ENCODE peak calls at places on chromosomes 13 and 19, in nine cellular contexts. M, J, H, D, I, C, N, B and Y are unnamed samples.

GRCh38 chr13:32642858-32643257 is 56.6 kb downstream of the PDS5B start:
- DNase-seq in C (no peak), D (no peak), J (no peak), I (no peak), B (no peak), H (no peak), M (no peak), N (no peak), Y (no peak)

GRCh38 chr19:14954071-14954655 is 12.9 kb downstream of the OR7C2 start:
- DNase-seq in H (no peak), D (no peak), J (no peak), C (no peak), I (no peak), N (no peak), M (no peak), B (peak), Y (no peak)

GRCh38 chr13:45316210-45316799 is 24.7 kb downstream of the TPT1 start:
- DNase-seq in I (no peak), H (no peak), M (no peak), B (no peak), N (no peak), J (no peak), C (no peak), D (no peak), Y (no peak)

GRCh38 chr13:113631341-113632095 is 26.5 kb downstream of the ATP4B start:
- DNase-seq in C (no peak), B (no peak), D (no peak), N (no peak), H (no peak), M (no peak), I (no peak), J (no peak), Y (no peak)

GRCh38 chr19:35419046-35419445 is 29.0 kb upstream of the FFAR2 start:
- DNase-seq in C (no peak), M (no peak), J (no peak), H (no peak), D (no peak), N (no peak), I (no peak), B (no peak), Y (no peak)

GRCh38 chr13:29125934-29126424 is 305.8 kb downstream of the MTUS2 start:
- DNase-seq in M (no peak), N (no peak), I (no peak), D (no peak), C (no peak), J (no peak), B (no peak), H (no peak), Y (no peak)

GRCh38 chr19:46613525-46613924 is 11.4 kb downstream of the PTGIR start:
- DNase-seq in I (no peak), H (no peak), D (no peak), J (no peak), B (no peak), N (no peak), M (no peak), C (no peak), Y (no peak)

GRCh38 chr19:50435627-50436026 is 2.9 kb downstream of the MYBPC2 start:
- DNase-seq in M (no peak), J (no peak), B (no peak), C (no peak), D (no peak), I (no peak), H (no peak), N (no peak), Y (no peak)

GRCh38 chr19:10395436-10395835 is 7.9 kb downstream of the CDC37 start:
- DNase-seq in N (no peak), H (no peak), J (no peak), M (no peak), D (no peak), I (no peak), C (no peak), B (no peak), Y (no peak)

GRCh38 chr19:2798733-2799132 is 13.4 kb downstream of the THOP1 start:
- DNase-seq in I (no peak), D (no peak), N (no peak), B (no peak), C (no peak), M (no peak), H (no peak), J (peak), Y (no peak)

GRCh38 chr13:49836516-49836915 is 44.0 kb upstream of the KPNA3 start:
- DNase-seq in C (no peak), H (no peak), B (no peak), J (no peak), M (no peak), N (no peak), I (peak), D (no peak), Y (no peak)

GRCh38 chr19:51086153-51086850 is 3.6 kb upstream of the KLK14 start:
- DNase-seq in M (no peak), I (no peak), C (no peak), J (no peak), N (no peak), H (no peak), B (no peak), D (no peak), Y (no peak)

GRCh38 chr13:98265669-98266551 is 88.8 kb upstream of the RNF113B start:
- DNase-seq in J (no peak), M (no peak), B (no peak), I (no peak), N (no peak), H (no peak), D (no peak), C (no peak), Y (no peak)

GRCh38 chr13:44335463-44335862 is 38.2 kb upstream of the SERP2 start:
- DNase-seq in D (no peak), N (no peak), H (no peak), M (no peak), J (no peak), B (no peak), C (no peak), I (no peak), Y (no peak)

GRCh38 chr13:86974995-86975328 is 696.2 kb upstream of the SLITRK5 start:
- DNase-seq in B (no peak), D (no peak), H (no peak), I (no peak), M (no peak), J (no peak), N (no peak), C (no peak), Y (no peak)

GRCh38 chr19:38718747-38719543 is 25.3 kb downstream of the CAPN12 start:
- DNase-seq in M (no peak), B (no peak), C (no peak), I (no peak), H (no peak), J (peak), N (no peak), D (no peak), Y (no peak)

GRCh38 chr13:72121466-72121865 is 254.5 kb upstream of the DACH1 start:
- DNase-seq in N (no peak), I (no peak), H (no peak), M (no peak), D (no peak), J (no peak), B (no peak), C (no peak), Y (no peak)

GRCh38 chr13:83702021-83702420 is 180.3 kb downstream of the SLITRK1 start:
- DNase-seq in H (no peak), M (no peak), J (no peak), D (no peak), B (no peak), I (no peak), N (no peak), C (no peak), Y (no peak)

GRCh38 chr19:28960986-28961705 is 251.8 kb downstream of the UQCRFS1 start:
- DNase-seq in D (no peak), B (no peak), H (no peak), N (no peak), M (no peak), J (peak), I (no peak), C (no peak), Y (peak)